ENCODE peak calls at places on chromosomes 13 and 19, in six cellular contexts. One of them, this sample, is unnamed.

GRCh38 chr13:50916701-50917184 is 7.2 kb downstream of the RNASEH2B start:
- DNase-seq in IMR-90: no peak
- DNase-seq in lower leg skin: peak
- DNase-seq in PC-3: no peak
- DNase-seq in cardiac muscle cell: no peak
- DNase-seq in thoracic aorta: no peak
- DNase-seq in this sample: no peak

GRCh38 chr13:33057019-33057785 is 41.0 kb downstream of the KL start:
- DNase-seq in cardiac muscle cell: no peak
- DNase-seq in PC-3: peak
- DNase-seq in lower leg skin: peak
- DNase-seq in IMR-90: peak
- DNase-seq in thoracic aorta: no peak
- DNase-seq in this sample: no peak

GRCh38 chr13:105920375-105920774 is 615.1 kb downstream of the EFNB2 start:
- DNase-seq in cardiac muscle cell: no peak
- DNase-seq in PC-3: peak
- DNase-seq in IMR-90: peak
- DNase-seq in lower leg skin: no peak
- DNase-seq in thoracic aorta: no peak
- DNase-seq in this sample: peak

GRCh38 chr13:24264976-24265375 is 44.4 kb upstream of the C1QTNF9 start:
- DNase-seq in IMR-90: no peak
- DNase-seq in cardiac muscle cell: no peak
- DNase-seq in thoracic aorta: no peak
- DNase-seq in PC-3: no peak
- DNase-seq in lower leg skin: no peak
- DNase-seq in this sample: no peak

GRCh38 chr13:66171821-66172220 is 1058.3 kb downstream of the PCDH9 start:
- DNase-seq in cardiac muscle cell: no peak
- DNase-seq in lower leg skin: no peak
- DNase-seq in thoracic aorta: no peak
- DNase-seq in IMR-90: no peak
- DNase-seq in PC-3: no peak
- DNase-seq in this sample: no peak

GRCh38 chr19:14198384-14199376 is 7.3 kb downstream of the ADGRL1 start:
- DNase-seq in lower leg skin: no peak
- DNase-seq in cardiac muscle cell: no peak
- DNase-seq in IMR-90: no peak
- DNase-seq in thoracic aorta: no peak
- DNase-seq in PC-3: no peak
- DNase-seq in this sample: peak

GRCh38 chr19:43784251-43784980 is 3.6 kb upstream of the KCNN4 start:
- DNase-seq in cardiac muscle cell: no peak
- DNase-seq in thoracic aorta: no peak
- DNase-seq in lower leg skin: no peak
- DNase-seq in IMR-90: peak
- DNase-seq in PC-3: peak
- DNase-seq in this sample: peak

GRCh38 chr13:99432637-99433542 is 68.4 kb upstream of the TM9SF2 start:
- DNase-seq in cardiac muscle cell: peak
- DNase-seq in IMR-90: peak
- DNase-seq in PC-3: peak
- DNase-seq in thoracic aorta: no peak
- DNase-seq in lower leg skin: peak
- DNase-seq in this sample: peak

GRCh38 chr13:111914241-111915103 is 152.5 kb upstream of the SOX1 start:
- DNase-seq in cardiac muscle cell: no peak
- DNase-seq in lower leg skin: no peak
- DNase-seq in PC-3: no peak
- DNase-seq in IMR-90: no peak
- DNase-seq in thoracic aorta: no peak
- DNase-seq in this sample: no peak

GRCh38 chr13:91058066-91058465 is 289.4 kb upstream of the MIR17HG start:
- DNase-seq in lower leg skin: no peak
- DNase-seq in PC-3: peak
- DNase-seq in IMR-90: no peak
- DNase-seq in thoracic aorta: no peak
- DNase-seq in cardiac muscle cell: peak
- DNase-seq in this sample: no peak

GRCh38 chr13:36057041-36057440 is 74.1 kb downstream of the DCLK1 start:
- DNase-seq in IMR-90: no peak
- DNase-seq in thoracic aorta: no peak
- DNase-seq in lower leg skin: no peak
- DNase-seq in PC-3: peak
- DNase-seq in cardiac muscle cell: peak
- DNase-seq in this sample: no peak

GRCh38 chr13:110553417-110553816 is 8.1 kb downstream of the RAB20 start:
- DNase-seq in thoracic aorta: no peak
- DNase-seq in PC-3: no peak
- DNase-seq in lower leg skin: no peak
- DNase-seq in cardiac muscle cell: no peak
- DNase-seq in IMR-90: no peak
- DNase-seq in this sample: no peak

GRCh38 chr13:83881917-83882625 is at the start of gene SLITRK1:
- DNase-seq in thoracic aorta: no peak
- DNase-seq in cardiac muscle cell: peak
- DNase-seq in lower leg skin: no peak
- DNase-seq in IMR-90: peak
- DNase-seq in PC-3: no peak
- DNase-seq in this sample: peak

GRCh38 chr19:5536337-5536894 is 31.3 kb downstream of the TINCR start:
- DNase-seq in lower leg skin: no peak
- DNase-seq in cardiac muscle cell: peak
- DNase-seq in thoracic aorta: no peak
- DNase-seq in PC-3: peak
- DNase-seq in IMR-90: peak
- DNase-seq in this sample: peak

GRCh38 chr13:23515116-23515515 is 55.1 kb upstream of the TNFRSF19 start:
- DNase-seq in PC-3: no peak
- DNase-seq in thoracic aorta: no peak
- DNase-seq in cardiac muscle cell: no peak
- DNase-seq in lower leg skin: no peak
- DNase-seq in IMR-90: no peak
- DNase-seq in this sample: no peak

GRCh38 chr19:53870485-53870844 is 2.8 kb downstream of the MYADM start:
- DNase-seq in PC-3: no peak
- DNase-seq in IMR-90: no peak
- DNase-seq in lower leg skin: no peak
- DNase-seq in cardiac muscle cell: no peak
- DNase-seq in thoracic aorta: no peak
- DNase-seq in this sample: no peak

GRCh38 chr19:49666120-49666444 is 349 bp downstream of the BCL2L12 start:
- DNase-seq in lower leg skin: no peak
- DNase-seq in thoracic aorta: no peak
- DNase-seq in PC-3: no peak
- DNase-seq in cardiac muscle cell: no peak
- DNase-seq in IMR-90: no peak
- DNase-seq in this sample: no peak
- TF ChIP-seq CTCF in lower leg skin: no peak
- TF ChIP-seq CTCF in thoracic aorta: no peak
- TF ChIP-seq CTCF in PC-3: no peak
- TF ChIP-seq CTCF in cardiac muscle cell: no peak
- TF ChIP-seq CTCF in IMR-90: peak
- TF ChIP-seq CTCF in this sample: no peak

DNA sequence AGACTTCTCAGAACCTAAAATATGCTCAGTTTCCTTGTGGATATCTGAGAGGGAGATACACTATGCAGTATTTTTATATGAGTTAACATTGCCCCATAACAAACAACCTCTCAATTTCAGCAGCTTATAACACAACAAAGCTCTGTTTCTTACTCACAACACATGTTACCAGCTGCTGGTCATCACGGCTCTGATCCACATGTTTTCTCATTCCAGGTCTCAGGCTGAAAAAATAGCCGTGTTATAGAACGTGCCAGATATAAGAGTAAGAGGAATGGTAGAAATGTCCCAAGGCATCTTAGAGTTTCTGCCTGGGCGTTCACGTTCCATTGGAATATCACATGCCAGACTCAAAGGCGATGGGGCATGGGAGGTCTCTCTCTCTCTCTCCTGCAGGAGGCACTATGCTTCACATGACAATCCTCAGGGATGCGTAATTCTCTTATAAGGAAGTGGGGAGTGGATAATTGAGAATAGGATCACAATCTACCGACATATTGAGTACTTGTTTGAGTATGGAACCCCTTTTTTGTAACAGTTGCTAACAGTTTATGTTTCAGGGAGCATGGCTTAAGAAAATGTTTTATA is 246.6 kb downstream of the NHLRC3 start:
- DNase-seq in PC-3: no peak
- DNase-seq in lower leg skin: no peak
- DNase-seq in IMR-90: peak
- DNase-seq in cardiac muscle cell: no peak
- DNase-seq in thoracic aorta: no peak
- DNase-seq in this sample: peak
- TF ChIP-seq CTCF in PC-3: peak
- TF ChIP-seq CTCF in lower leg skin: no peak
- TF ChIP-seq CTCF in IMR-90: no peak
- TF ChIP-seq CTCF in cardiac muscle cell: peak
- TF ChIP-seq CTCF in thoracic aorta: no peak
- TF ChIP-seq CTCF in this sample: peak

GRCh38 chr19:7916137-7916907 is 1.7 kb downstream of the TGFBR3L start:
- DNase-seq in lower leg skin: no peak
- DNase-seq in cardiac muscle cell: peak
- DNase-seq in PC-3: peak
- DNase-seq in IMR-90: no peak
- DNase-seq in thoracic aorta: no peak
- DNase-seq in this sample: peak
- TF ChIP-seq CTCF in lower leg skin: no peak
- TF ChIP-seq CTCF in cardiac muscle cell: no peak
- TF ChIP-seq CTCF in PC-3: peak
- TF ChIP-seq CTCF in IMR-90: no peak
- TF ChIP-seq CTCF in thoracic aorta: no peak
- TF ChIP-seq CTCF in this sample: no peak

DNA sequence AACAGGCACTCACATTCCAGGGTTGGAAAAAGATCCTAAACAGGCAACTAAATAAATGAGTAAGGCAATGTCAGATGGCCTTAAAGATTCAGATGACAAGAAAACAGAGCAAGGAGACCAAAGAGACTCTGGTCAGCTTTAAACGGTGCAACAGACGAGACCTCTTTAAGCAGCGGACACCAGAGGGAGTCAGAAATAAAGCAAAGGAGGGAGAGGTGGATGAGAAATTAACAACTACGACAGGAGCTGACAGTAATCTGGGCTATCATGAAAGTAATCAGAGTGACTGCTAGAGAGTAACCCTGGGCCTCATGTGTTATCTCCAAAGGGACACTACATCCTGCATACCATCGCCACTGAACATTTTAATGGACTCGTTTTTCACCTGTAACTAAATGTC is 1.1 kb downstream of the ZNF550 start:
- DNase-seq in IMR-90: peak
- DNase-seq in lower leg skin: no peak
- DNase-seq in thoracic aorta: no peak
- DNase-seq in cardiac muscle cell: peak
- DNase-seq in PC-3: peak
- DNase-seq in this sample: no peak
- TF ChIP-seq CTCF in IMR-90: peak
- TF ChIP-seq CTCF in lower leg skin: no peak
- TF ChIP-seq CTCF in thoracic aorta: no peak
- TF ChIP-seq CTCF in cardiac muscle cell: peak
- TF ChIP-seq CTCF in PC-3: peak
- TF ChIP-seq CTCF in this sample: no peak

GRCh38 chr19:47068246-47068645 is 19.8 kb upstream of the TMEM160 start:
- DNase-seq in IMR-90: no peak
- DNase-seq in thoracic aorta: no peak
- DNase-seq in lower leg skin: no peak
- DNase-seq in cardiac muscle cell: no peak
- DNase-seq in PC-3: no peak
- DNase-seq in this sample: no peak

GRCh38 chr19:47065242-47065641 is 16.8 kb upstream of the TMEM160 start:
- DNase-seq in thoracic aorta: no peak
- DNase-seq in PC-3: no peak
- DNase-seq in cardiac muscle cell: no peak
- DNase-seq in IMR-90: no peak
- DNase-seq in lower leg skin: no peak
- DNase-seq in this sample: no peak

GRCh38 chr19:47066376-47067214 is 18.2 kb upstream of the TMEM160 start:
- DNase-seq in thoracic aorta: no peak
- DNase-seq in PC-3: no peak
- DNase-seq in lower leg skin: no peak
- DNase-seq in cardiac muscle cell: no peak
- DNase-seq in IMR-90: no peak
- DNase-seq in this sample: no peak

GRCh38 chr19:47068876-47069406 is 20.5 kb upstream of the TMEM160 start:
- DNase-seq in cardiac muscle cell: no peak
- DNase-seq in PC-3: no peak
- DNase-seq in thoracic aorta: no peak
- DNase-seq in IMR-90: no peak
- DNase-seq in lower leg skin: no peak
- DNase-seq in this sample: no peak

DNA sequence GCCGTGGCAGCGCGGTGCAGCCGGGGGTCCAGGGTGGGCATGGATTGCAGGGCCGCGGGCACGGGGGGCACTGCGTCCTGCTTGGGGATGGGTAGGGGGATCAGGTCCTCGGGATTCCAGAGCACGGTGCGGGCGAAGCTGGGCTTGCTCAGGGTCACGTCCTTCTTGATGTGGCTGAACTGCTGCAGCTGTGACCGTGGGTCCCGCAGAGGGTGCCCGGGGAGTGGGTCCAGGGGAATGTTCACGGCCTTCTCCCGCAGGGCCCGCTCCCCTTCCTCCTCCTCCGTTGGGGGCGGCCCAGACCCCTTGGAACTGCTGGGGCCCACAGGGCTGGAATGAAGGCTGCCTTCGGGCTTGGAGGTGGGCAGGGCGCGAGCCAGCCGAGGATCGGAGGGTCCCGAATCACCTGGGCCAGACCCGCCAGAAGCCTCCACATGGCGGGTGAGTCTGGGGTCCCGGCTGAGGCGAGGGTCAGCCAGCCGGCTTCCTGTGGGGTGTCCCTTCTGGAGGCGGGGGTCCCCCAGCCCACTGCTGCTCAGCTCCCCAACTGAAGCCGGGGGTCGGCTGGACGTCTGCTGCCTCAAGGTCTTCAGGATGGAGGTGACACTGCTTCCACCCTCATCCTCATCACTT is 18.9 kb upstream of the TMEM160 start:
- DNase-seq in IMR-90: no peak
- DNase-seq in cardiac muscle cell: no peak
- DNase-seq in thoracic aorta: no peak
- DNase-seq in PC-3: no peak
- DNase-seq in lower leg skin: no peak
- DNase-seq in this sample: no peak
- TF ChIP-seq CTCF in IMR-90: no peak
- TF ChIP-seq CTCF in cardiac muscle cell: no peak
- TF ChIP-seq CTCF in thoracic aorta: no peak
- TF ChIP-seq CTCF in PC-3: no peak
- TF ChIP-seq CTCF in lower leg skin: no peak
- TF ChIP-seq CTCF in this sample: no peak